ENCODE peak calls at places on chromosomes 16 and 17, in six cellular contexts. P is transverse colon, O is upper lobe of left lung, F is spleen, C is K562, N is sigmoid colon. S is an unnamed sample.

GRCh38 chr16:68265078-68265925 is 976 bp downstream of the SLC7A6 start:
- DNase-seq in P (peak), O (peak), F (no peak), C (peak), N (peak), S (peak)

GRCh38 chr17:44598329-44598728 is 41.0 kb downstream of the FZD2 start:
- DNase-seq in P (no peak), O (no peak), F (no peak), C (no peak), N (no peak), S (no peak)

GRCh38 chr16:608019-608418 is 18.2 kb downstream of the RAB40C start:
- DNase-seq in P (no peak), O (no peak), F (no peak), C (no peak), N (no peak), S (no peak)

GRCh38 chr17:68425979-68426378 is 31.3 kb downstream of the WIPI1 start:
- DNase-seq in P (no peak), O (no peak), F (no peak), C (no peak), N (no peak), S (no peak)

GRCh38 chr16:77273-77806 is 685 bp upstream of the MPG start:
- DNase-seq in P (peak), O (peak), F (peak), C (peak), N (peak), S (no peak)

GRCh38 chr16:30096105-30096861 is at the start of gene YPEL3:
- DNase-seq in P (peak), O (peak), F (peak), C (peak), N (peak), S (peak)

GRCh38 chr16:75377971-75378386 is 55.3 kb downstream of the CFDP1 start:
- DNase-seq in P (no peak), O (peak), F (no peak), C (no peak), N (no peak), S (peak)

GRCh38 chr17:1110844-1111598 is 68.8 kb downstream of the ABR start:
- DNase-seq in P (peak), O (peak), F (no peak), C (no peak), N (peak), S (no peak)

GRCh38 chr17:35906559-35907265 is 23.9 kb downstream of the RDM1 start:
- DNase-seq in P (no peak), O (no peak), F (no peak), C (no peak), N (no peak), S (no peak)

GRCh38 chr16:50501986-50502615 is 46.1 kb upstream of the NKD1 start:
- DNase-seq in P (no peak), O (no peak), F (no peak), C (no peak), N (peak), S (no peak)

GRCh38 chr16:20799599-20799998 is 6.7 kb downstream of the ERI2 start:
- DNase-seq in P (no peak), O (no peak), F (no peak), C (peak), N (no peak), S (no peak)

GRCh38 chr17:74639704-74640142 is 16.2 kb upstream of the CD300E start:
- DNase-seq in P (no peak), O (peak), F (no peak), C (no peak), N (no peak), S (no peak)

GRCh38 chr16:82694239-82694874 is 67.6 kb downstream of the CDH13 start:
- DNase-seq in P (no peak), O (no peak), F (no peak), C (no peak), N (no peak), S (no peak)

GRCh38 chr17:82412535-82413520 is 5.3 kb upstream of the HEXD start:
- DNase-seq in P (no peak), O (no peak), F (no peak), C (no peak), N (no peak), S (no peak)

GRCh38 chr17:14297161-14297851 is 3.6 kb upstream of the HS3ST3B1 start:
- DNase-seq in P (no peak), O (peak), F (peak), C (no peak), N (no peak), S (no peak)

GRCh38 chr16:87350681-87351319 is 32.8 kb downstream of the FBXO31 start:
- DNase-seq in P (no peak), O (no peak), F (no peak), C (no peak), N (no peak), S (no peak)

GRCh38 chr17:75959839-75960511 is 19.0 kb downstream of the ACOX1 start:
- DNase-seq in P (no peak), O (no peak), F (no peak), C (no peak), N (no peak), S (no peak)

GRCh38 chr17:1109606-1110523 is 69.9 kb downstream of the ABR start:
- DNase-seq in P (peak), O (no peak), F (peak), C (no peak), N (no peak), S (no peak)

GRCh38 chr17:80036715-80037477 is 454 bp downstream of the CCDC40 start:
- DNase-seq in P (peak), O (no peak), F (peak), C (no peak), N (no peak), S (no peak)

GRCh38 chr16:47903470-47903869 is 252.3 kb downstream of the ABCC12 start:
- DNase-seq in P (no peak), O (no peak), F (no peak), C (no peak), N (no peak), S (no peak)

GRCh38 chr16:47905771-47906170 is 250.0 kb downstream of the ABCC12 start:
- DNase-seq in P (no peak), O (no peak), F (no peak), C (no peak), N (no peak), S (no peak)

GRCh38 chr16:47907109-47907508 is 248.7 kb downstream of the ABCC12 start:
- DNase-seq in P (no peak), O (no peak), F (no peak), C (no peak), N (no peak), S (no peak)

DNA sequence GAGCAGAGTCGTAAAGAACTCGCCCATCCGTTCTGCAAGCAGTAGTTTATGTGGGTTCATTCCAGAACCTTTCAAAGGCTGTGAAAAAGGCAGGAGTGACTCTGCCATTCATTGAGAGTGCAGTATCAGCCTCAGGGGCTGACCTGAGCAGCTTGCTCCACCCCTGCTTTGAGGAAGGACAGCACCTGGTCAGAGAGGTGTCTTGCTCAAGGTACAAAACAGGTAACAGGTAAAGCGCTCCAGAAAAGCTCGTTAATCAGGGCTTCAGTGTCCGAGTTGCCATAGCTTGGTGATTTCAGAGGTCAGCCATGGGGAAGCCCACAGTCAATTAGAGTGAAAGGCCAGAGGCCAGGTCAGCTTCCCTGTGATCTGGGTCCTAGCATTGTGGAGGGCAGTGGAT is 251.1 kb downstream of the ABCC12 start:
- DNase-seq in P (no peak), O (no peak), F (no peak), C (no peak), N (no peak), S (no peak)
- TF ChIP-seq POLR2AphosphoS5 in P (no peak), O (no peak), F (no peak), C (no peak), N (no peak), S (no peak)

GRCh38 chr16:8517280-8517679 is 73.0 kb downstream of the TMEM114 start:
- DNase-seq in P (no peak), O (no peak), F (no peak), C (no peak), N (no peak), S (no peak)

GRCh38 chr16:8512941-8513624 is 77.2 kb downstream of the TMEM114 start:
- DNase-seq in P (no peak), O (no peak), F (no peak), C (no peak), N (no peak), S (no peak)

GRCh38 chr16:8519179-8519578 is 71.1 kb downstream of the TMEM114 start:
- DNase-seq in P (no peak), O (no peak), F (no peak), C (no peak), N (no peak), S (no peak)

GRCh38 chr16:8519643-8520042 is 70.7 kb downstream of the TMEM114 start:
- DNase-seq in P (no peak), O (no peak), F (no peak), C (no peak), N (no peak), S (no peak)

GRCh38 chr16:8516471-8516870 is 73.8 kb downstream of the TMEM114 start:
- DNase-seq in P (no peak), O (no peak), F (no peak), C (no peak), N (no peak), S (no peak)
- TF ChIP-seq POLR2A in P (no peak), O (no peak), F (no peak), C (no peak), N (no peak), S (no peak)

GRCh38 chr16:88616736-88617135 is 21.6 kb upstream of the IL17C start:
- DNase-seq in P (no peak), O (no peak), F (no peak), C (no peak), N (no peak), S (no peak)

GRCh38 chr16:88617268-88618031 is 20.9 kb upstream of the IL17C start:
- DNase-seq in P (peak), O (no peak), F (no peak), C (peak), N (no peak), S (peak)

GRCh38 chr16:88618182-88618955 is 20.0 kb upstream of the IL17C start:
- DNase-seq in P (no peak), O (no peak), F (no peak), C (no peak), N (no peak), S (no peak)

GRCh38 chr16:88614818-88615580 is 23.4 kb upstream of the IL17C start:
- DNase-seq in P (no peak), O (no peak), F (no peak), C (no peak), N (no peak), S (no peak)

GRCh38 chr16:88616320-88616719 is 22.1 kb upstream of the IL17C start:
- DNase-seq in P (peak), O (peak), F (no peak), C (no peak), N (no peak), S (peak)
- H3K27ac ChIP-seq in P (peak), O (peak), F (no peak), C (peak), N (no peak), S (peak)

GRCh38 chr16:31179153-31179746 is 689 bp upstream of the FUS start:
- DNase-seq in P (no peak), O (peak), F (no peak), C (peak), N (no peak), S (no peak)

GRCh38 chr16:31181102-31181830 is 1.3 kb downstream of the FUS start:
- DNase-seq in P (peak), O (peak), F (peak), C (peak), N (peak), S (no peak)

GRCh38 chr16:31179747-31180458 is at the start of gene FUS:
- DNase-seq in P (peak), O (peak), F (peak), C (peak), N (peak), S (peak)

GRCh38 chr16:31182391-31182790 is 2.5 kb downstream of the FUS start:
- DNase-seq in P (no peak), O (no peak), F (no peak), C (no peak), N (no peak), S (no peak)

GRCh38 chr16:31177136-31177535 is 2.8 kb upstream of the FUS start:
- DNase-seq in P (no peak), O (peak), F (no peak), C (no peak), N (no peak), S (no peak)
- TF ChIP-seq POLR2AphosphoS5 in P (no peak), O (peak), F (no peak), C (no peak), N (no peak), S (no peak)

DNA sequence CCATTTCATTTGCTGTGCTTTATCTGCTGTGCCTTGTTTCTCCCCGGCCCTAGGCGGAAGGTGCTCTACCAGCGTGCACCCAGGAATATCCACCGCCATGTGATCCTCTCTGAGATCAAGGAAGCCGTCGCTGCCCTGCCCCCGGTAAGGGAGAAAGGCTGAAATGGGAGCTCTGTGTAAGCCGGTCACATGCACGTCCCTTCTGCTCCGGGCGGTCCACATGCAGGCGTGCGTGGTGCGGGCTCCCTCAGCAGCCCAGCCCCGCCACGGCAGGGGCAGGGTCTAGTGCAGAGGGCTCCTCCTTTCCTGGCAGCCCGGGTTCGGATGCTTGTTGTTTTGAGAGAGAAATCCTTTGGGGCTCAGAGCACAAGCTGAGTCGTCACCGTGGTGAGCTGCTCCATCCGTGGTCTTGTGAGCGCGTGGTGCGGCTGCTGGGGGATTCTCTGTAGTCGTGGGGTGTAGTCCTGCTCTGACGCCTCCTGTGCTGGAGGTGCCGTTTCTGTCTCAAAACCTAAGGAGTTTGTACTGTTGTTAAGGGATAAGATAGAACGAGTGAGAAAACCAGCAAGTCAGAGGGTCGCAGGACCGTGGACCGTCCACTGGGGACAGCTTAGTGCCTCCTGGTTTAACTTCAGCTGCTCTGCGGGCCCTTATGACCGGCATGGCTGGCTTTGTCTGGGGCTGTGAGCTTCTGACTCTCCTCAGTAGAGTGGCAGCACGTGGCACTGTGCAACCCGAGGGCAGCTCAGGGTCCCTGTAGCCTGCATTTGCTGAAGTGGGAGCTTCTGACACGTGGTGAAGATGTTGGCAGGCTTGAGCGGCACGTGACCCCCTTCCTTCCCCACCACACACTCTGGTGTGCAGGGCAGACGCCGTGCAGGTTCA is 12.3 kb upstream of the MC1R start:
- DNase-seq in P (no peak), O (no peak), F (no peak), C (no peak), N (no peak), S (no peak)
- TF ChIP-seq POLR2A in P (no peak), O (no peak), F (no peak), C (no peak), N (no peak), S (no peak)

GRCh38 chr17:58394534-58395223 is 22.7 kb downstream of the RNF43 start:
- DNase-seq in P (no peak), O (no peak), F (no peak), C (no peak), N (no peak), S (no peak)
- H3K27ac ChIP-seq in P (peak), O (no peak), F (no peak), C (no peak), N (no peak), S (no peak)

S was measured in prostate gland.